ENCODE peak calls at places on chromosome 4, in six cellular contexts. D is HCT116, P is K562, W is WTC11, Z is GM12878, E is HepG2. S is an unnamed sample.

GRCh38 chr4:94978904-94979303 is 221.1 kb downstream of the BMPR1B start:
- DNase-seq in E (no peak), Z (no peak), W (no peak), P (no peak), D (no peak), S (no peak)

GRCh38 chr4:180493299-180493698 is 1749.9 kb upstream of the TENM3 start:
- DNase-seq in Z (no peak), P (no peak), D (no peak), W (no peak), E (no peak), S (no peak)

GRCh38 chr4:4595252-4595651 is 53.4 kb upstream of the STX18 start:
- DNase-seq in D (peak), Z (no peak), P (no peak), W (no peak), E (no peak), S (no peak)

GRCh38 chr4:37400326-37400881 is 155.9 kb downstream of the NWD2 start:
- DNase-seq in D (no peak), P (no peak), Z (peak), W (no peak), E (no peak), S (no peak)

GRCh38 chr4:76570141-76570989 is 135.3 kb downstream of the SHROOM3 start:
- DNase-seq in Z (no peak), E (peak), W (no peak), D (no peak), P (no peak), S (no peak)

GRCh38 chr4:149572711-149573110 is 242.9 kb downstream of the IQCM start:
- DNase-seq in Z (no peak), E (no peak), D (no peak), P (no peak), W (no peak), S (no peak)

GRCh38 chr4:153792007-153792892 is 3.4 kb upstream of the SFRP2 start:
- DNase-seq in P (peak), D (no peak), E (no peak), Z (no peak), W (peak), S (peak)

GRCh38 chr4:139710073-139710472 is 44.5 kb downstream of the MGST2 start:
- DNase-seq in E (no peak), Z (no peak), P (no peak), D (no peak), W (no peak), S (no peak)

GRCh38 chr4:139943277-139943676 is 210.7 kb downstream of the MAML3 start:
- DNase-seq in W (no peak), P (no peak), Z (no peak), E (no peak), D (no peak), S (peak)

GRCh38 chr4:130542953-130543352 is 1447.0 kb downstream of the C4orf33 start:
- DNase-seq in Z (no peak), W (no peak), D (no peak), E (no peak), P (no peak), S (no peak)

GRCh38 chr4:40702800-40703151 is 47.0 kb upstream of the NSUN7 start:
- DNase-seq in W (no peak), E (no peak), D (no peak), P (no peak), Z (no peak), S (no peak)

GRCh38 chr4:147846318-147847135 is 114.6 kb downstream of the ARHGAP10 start:
- DNase-seq in D (no peak), E (no peak), W (no peak), P (no peak), Z (peak), S (no peak)

DNA sequence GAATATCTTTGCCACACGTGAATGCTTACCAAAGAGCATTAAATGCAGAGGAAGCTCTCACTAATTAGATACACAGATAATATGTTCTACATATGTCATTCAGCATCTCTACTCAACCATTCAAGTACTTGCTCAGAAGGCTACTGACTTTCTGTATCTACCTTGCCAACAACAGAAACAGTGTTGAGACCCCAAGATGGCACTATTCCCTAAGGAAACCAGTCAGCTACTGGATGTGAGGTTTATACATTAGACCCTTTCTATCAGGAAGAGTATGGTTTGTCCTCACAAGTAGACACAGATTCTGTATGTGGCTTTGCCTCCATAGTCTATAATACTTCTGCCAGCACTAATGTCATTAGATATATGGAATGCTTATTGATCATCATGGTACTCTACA is 443.9 kb upstream of the INTU start:
- DNase-seq in D (peak), Z (no peak), W (no peak), P (no peak), E (no peak), S (no peak)
- TF ChIP-seq ATF3 in D (no peak), Z (no peak), W (no peak), P (no peak), E (no peak), S (no peak)

GRCh38 chr4:158667651-158668198 is 4.0 kb downstream of the C4orf46 start:
- DNase-seq in Z (no peak), D (no peak), W (peak), P (peak), E (peak), S (no peak)
- TF ChIP-seq ATF3 in Z (no peak), D (no peak), W (no peak), P (no peak), E (no peak), S (no peak)

DNA sequence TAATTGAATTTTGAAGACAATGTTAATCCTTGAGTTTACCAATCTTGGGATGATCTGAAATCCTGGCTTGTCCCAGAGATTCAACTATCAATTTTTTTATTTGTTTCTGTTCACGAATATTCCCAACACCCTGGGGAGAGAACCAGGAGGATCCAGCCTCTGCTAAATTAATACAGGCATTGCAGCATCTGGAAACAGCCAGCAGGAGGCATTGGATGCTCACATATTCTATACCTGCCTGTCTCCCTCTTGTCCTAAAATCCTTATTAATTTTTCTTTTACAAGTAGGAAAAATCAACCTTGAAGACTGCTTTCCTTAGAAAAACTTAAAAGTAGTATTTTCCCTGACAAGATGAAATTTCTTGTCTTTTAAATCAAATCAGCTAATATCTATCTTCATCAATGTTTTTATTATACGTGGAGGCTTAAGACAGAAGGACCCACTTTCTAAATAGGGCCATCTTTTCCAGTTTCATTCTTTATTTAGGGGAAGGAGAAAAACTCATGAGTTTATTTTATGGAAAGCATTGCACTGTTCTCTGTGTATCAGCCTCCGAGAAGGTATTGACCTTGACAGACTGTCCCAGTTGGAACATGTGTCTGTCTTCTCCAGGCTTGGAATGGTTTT is 102.4 kb downstream of the CLNK start:
- DNase-seq in P (peak), D (peak), W (no peak), E (peak), Z (no peak), S (no peak)
- TF ChIP-seq ATF3 in P (no peak), D (no peak), W (no peak), E (no peak), Z (no peak), S (no peak)

DNA sequence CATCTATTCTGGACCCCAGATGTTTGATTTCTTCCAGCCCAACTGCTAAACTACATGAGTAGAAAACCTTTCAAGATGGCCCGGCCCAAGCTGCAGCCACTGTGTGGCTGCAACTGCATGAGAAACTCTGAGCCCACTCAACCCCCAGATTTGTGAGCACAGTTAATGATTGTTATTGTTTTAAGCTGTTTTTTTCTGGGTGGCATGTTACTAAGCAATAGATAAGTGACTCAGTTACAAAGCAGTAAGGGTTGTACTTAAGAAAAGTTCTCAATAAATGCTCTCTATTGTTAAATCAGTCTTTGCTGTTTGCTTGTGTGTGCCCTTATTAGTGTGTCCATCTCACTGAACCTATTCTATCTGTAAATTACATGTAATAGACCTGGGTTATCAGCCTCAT is 51.8 kb downstream of the GC start:
- DNase-seq in P (no peak), D (no peak), W (no peak), E (no peak), Z (no peak), S (no peak)
- TF ChIP-seq ATF3 in P (no peak), D (no peak), W (no peak), E (no peak), Z (no peak), S (no peak)

DNA sequence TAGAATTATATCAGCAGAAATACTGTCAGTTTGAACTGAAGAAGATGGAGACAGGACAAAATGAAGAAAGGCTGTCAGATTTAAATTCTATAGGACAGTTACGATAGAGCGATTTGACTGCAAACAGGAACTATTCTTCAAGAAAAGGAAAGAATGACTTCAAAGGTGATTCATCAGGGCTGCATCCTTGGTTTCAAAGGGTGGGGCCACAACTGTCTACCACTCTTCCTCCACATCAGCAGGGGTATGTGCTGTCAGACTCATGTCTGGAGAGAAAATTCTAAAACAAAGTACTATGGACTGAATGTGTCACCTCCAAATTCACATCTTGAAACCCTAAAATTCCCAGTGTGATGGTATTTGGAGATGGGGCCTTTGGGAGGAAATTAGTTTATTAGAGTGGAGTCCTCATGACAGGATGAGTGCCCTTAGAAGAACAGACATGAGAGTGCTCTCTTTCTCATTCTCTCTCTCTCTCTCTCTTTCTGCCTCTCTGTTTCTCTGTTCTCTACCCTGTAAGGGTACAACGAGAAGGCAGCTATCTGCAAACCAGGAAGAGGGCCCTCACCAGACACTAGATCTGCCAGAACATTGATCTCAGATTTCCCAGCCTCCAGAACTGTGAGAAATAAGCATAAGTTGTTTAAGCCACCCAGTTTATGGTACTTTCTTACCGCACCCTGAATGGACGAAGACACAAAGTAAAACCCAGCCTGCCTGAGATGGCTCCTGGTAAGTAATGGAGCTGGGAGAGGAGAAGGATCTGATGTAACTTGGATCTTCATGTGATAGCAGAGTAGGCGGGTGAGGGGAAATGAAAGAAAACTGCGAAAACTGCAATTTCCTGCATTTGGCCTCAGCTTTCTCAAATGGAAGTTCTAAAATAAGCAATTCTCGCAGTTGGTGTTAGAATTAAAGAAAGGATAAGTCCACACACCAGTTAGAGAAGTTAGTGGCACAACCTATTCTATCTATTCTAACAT is 8.9 kb upstream of the CDS1 start:
- DNase-seq in D (no peak), P (no peak), E (no peak), W (no peak), Z (no peak), S (no peak)
- TF ChIP-seq ATF3 in D (no peak), P (no peak), E (no peak), W (no peak), Z (no peak), S (no peak)

DNA sequence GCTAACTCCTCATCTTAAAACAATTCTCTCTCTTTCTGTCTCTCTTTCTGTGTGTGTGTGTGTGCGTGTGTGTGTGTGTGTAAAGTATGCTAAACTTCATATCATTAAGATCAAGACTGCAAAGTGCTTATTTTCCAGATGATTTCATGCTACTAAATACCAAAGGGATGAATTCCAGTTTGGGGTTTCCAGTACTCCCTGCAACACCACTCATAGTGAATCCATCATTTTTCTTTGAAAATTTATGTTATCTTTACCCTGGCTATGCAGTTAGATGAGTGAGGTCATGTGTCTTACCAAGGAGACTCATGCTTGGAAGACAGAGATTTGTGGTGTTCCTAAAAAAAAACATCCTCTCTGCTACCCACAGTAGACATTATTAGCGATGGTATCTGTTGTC is 1952.8 kb upstream of the IGFBP7 start:
- DNase-seq in W (no peak), P (no peak), Z (no peak), E (no peak), D (no peak), S (no peak)
- TF ChIP-seq ATF3 in W (no peak), P (no peak), Z (no peak), E (no peak), D (no peak), S (no peak)